ENCODE peak calls at places on chromosomes 11 and 22, in seven cellular contexts. M, W, L, S, U, F and D are unnamed samples.

GRCh38 chr11:13003726-13004493 is 5.2 kb upstream of the RASSF10 start:
- DNase-seq in U (no peak), W (no peak), M (no peak), S (no peak), L (no peak), F (no peak), D (no peak)

GRCh38 chr11:120522021-120522420 is 10.5 kb downstream of the GRIK4 start:
- DNase-seq in F (peak), W (no peak), S (no peak), U (no peak), L (no peak), M (no peak), D (no peak)

GRCh38 chr11:81005595-81005994 is 1564.8 kb upstream of the TENM4 start:
- DNase-seq in F (no peak), L (no peak), M (no peak), U (no peak), W (no peak), S (no peak), D (no peak)

GRCh38 chr11:62116458-62116857 is 7.4 kb upstream of the INCENP start:
- DNase-seq in S (no peak), U (no peak), L (no peak), M (no peak), F (no peak), W (no peak), D (no peak)

GRCh38 chr22:30371981-30372380 is 15.2 kb downstream of the CCDC157 start:
- DNase-seq in W (no peak), F (no peak), M (no peak), U (no peak), S (no peak), L (no peak), D (no peak)

GRCh38 chr11:43933608-43934358 is 8.7 kb upstream of the C11orf96 start:
- DNase-seq in F (peak), S (no peak), L (no peak), M (no peak), U (no peak), W (no peak), D (no peak)

GRCh38 chr22:45838257-45838891 is 138.6 kb downstream of the WNT7B start:
- DNase-seq in W (no peak), L (no peak), M (no peak), F (no peak), U (no peak), S (no peak), D (no peak)

GRCh38 chr11:746289-747175 is 732 bp upstream of the TALDO1 start:
- DNase-seq in L (no peak), F (no peak), W (peak), M (no peak), S (no peak), U (no peak), D (no peak)

GRCh38 chr11:78351193-78351592 is 66.4 kb downstream of the GAB2 start:
- DNase-seq in M (no peak), S (no peak), L (no peak), W (no peak), F (no peak), U (no peak), D (no peak)

GRCh38 chr11:91871048-91871447 is 353.6 kb upstream of the FAT3 start:
- DNase-seq in M (no peak), L (no peak), S (no peak), W (no peak), U (no peak), F (no peak), D (no peak)

GRCh38 chr11:8732748-8733241 is 50.2 kb downstream of the RPL27A start:
- DNase-seq in F (no peak), M (peak), U (peak), L (peak), S (no peak), W (peak), D (no peak)

GRCh38 chr11:118771481-118772278 is 19.3 kb downstream of the DDX6 start:
- DNase-seq in L (no peak), U (no peak), W (no peak), S (no peak), F (no peak), M (no peak), D (no peak)

GRCh38 chr11:114167355-114168085 is 108.0 kb downstream of the ZBTB16 start:
- DNase-seq in M (no peak), L (no peak), F (no peak), W (peak), S (no peak), U (no peak), D (no peak)

GRCh38 chr11:115659061-115659963 is 155.1 kb upstream of the CADM1 start:
- DNase-seq in M (no peak), L (peak), U (no peak), S (no peak), F (no peak), W (no peak), D (no peak)

GRCh38 chr22:47768027-47768426 is 1005.6 kb downstream of the TBC1D22A start:
- DNase-seq in F (no peak), W (no peak), M (no peak), S (no peak), U (no peak), L (no peak), D (no peak)

GRCh38 chr11:63917685-63918523 is 940 bp upstream of the RCOR2 start:
- DNase-seq in L (peak), S (peak), M (peak), W (peak), F (no peak), U (peak), D (no peak)

GRCh38 chr11:35146074-35146521 is 7.1 kb downstream of the CD44 start:
- DNase-seq in U (peak), S (no peak), W (no peak), L (no peak), F (no peak), M (no peak), D (no peak)

GRCh38 chr11:10522921-10523320 is 18.1 kb downstream of the RNF141 start:
- DNase-seq in F (no peak), U (no peak), S (no peak), W (no peak), L (no peak), M (no peak), D (no peak)

GRCh38 chr11:84471501-84471900 is 1155.6 kb downstream of the DLG2 start:
- DNase-seq in M (no peak), U (no peak), L (no peak), F (no peak), W (no peak), S (no peak), D (no peak)

GRCh38 chr11:11973361-11973800 is 35.0 kb downstream of the DKK3 start:
- DNase-seq in U (peak), S (no peak), W (peak), M (peak), F (no peak), L (no peak), D (no peak)

GRCh38 chr11:15850992-15851615 is 505.2 kb downstream of the SOX6 start:
- DNase-seq in W (no peak), M (no peak), L (no peak), F (no peak), S (no peak), U (no peak), D (no peak)

GRCh38 chr22:40419718-40420117 is 49.3 kb downstream of the SGSM3 start:
- DNase-seq in M (no peak), L (no peak), W (no peak), U (no peak), S (no peak), F (no peak), D (no peak)

GRCh38 chr11:117662870-117663269 is 134.1 kb downstream of the DSCAML1 start:
- DNase-seq in S (no peak), U (no peak), F (no peak), M (no peak), W (no peak), L (no peak), D (no peak)

GRCh38 chr22:25054943-25055511 is 102.5 kb downstream of the KIAA1671 start:
- DNase-seq in M (no peak), L (no peak), W (no peak), F (no peak), S (no peak), U (no peak), D (no peak)

GRCh38 chr11:96001037-96001436 is 77.1 kb upstream of the MTMR2 start:
- DNase-seq in L (no peak), S (no peak), M (peak), U (peak), F (peak), W (peak), D (peak)

GRCh38 chr11:119421941-119422504 is 949 bp downstream of the THY1 start:
- DNase-seq in L (peak), W (no peak), F (no peak), M (no peak), U (no peak), S (no peak), D (no peak)

GRCh38 chr11:124953753-124954624 is at the start of gene CCDC15:
- DNase-seq in M (peak), S (peak), W (peak), F (peak), L (peak), U (peak), D (peak)

DNA sequence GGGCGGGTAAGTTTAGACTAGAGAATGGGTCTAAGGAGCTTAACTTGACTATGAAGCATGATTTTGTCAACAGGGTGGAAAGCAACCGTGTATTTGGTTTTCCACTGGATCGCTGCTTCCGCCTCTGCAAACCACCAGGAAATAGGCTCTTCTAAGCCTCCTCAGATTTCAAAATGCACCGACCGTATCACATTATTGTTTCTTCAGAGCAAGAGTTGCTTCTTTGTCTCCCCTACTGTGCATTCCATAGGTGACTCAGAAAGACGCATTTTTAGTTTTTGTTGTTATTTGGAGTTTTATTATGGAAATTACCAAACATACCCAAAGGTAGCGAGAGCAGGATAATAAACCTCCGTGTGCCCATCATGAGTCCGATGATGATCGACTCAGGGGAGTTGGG is 64.3 kb upstream of the RASD2 start:
- DNase-seq in U (no peak), L (no peak), F (no peak), M (no peak), S (no peak), W (no peak), D (no peak)
- TF ChIP-seq EP300 in U (no peak), L (no peak), F (no peak), M (no peak), S (no peak), W (no peak), D (no peak)

DNA sequence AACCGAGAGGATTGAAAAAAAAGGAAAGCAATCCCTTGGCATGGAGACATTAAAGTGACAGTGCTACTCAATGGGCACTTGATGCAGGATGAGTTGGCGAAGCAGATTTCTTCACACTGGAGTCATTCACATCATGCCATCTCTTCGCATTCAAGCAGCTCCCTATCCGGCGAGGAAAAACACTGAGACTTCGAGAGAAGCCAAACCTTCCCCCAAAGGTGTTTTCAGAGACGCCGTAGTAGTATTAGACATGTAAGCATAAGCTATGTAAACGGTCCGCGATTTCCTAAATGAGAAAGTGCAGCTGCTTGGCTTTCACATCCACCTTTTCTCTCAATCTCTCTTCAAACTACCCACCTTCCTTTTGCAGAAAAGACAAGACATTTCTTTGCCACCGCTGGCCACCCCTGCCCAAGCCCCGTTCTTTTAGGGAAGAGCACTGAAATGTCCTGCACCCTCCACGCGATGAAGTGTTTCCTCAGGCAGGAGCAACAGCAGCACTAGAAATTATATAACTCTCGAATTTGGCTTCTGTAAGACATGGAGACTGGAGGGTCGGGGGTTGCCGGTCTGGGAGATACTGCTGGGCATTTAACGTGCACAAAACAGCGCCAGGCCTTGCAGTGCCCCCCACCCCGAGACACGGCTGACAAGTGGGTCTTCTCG is at the start of gene DLG2:
- DNase-seq in W (no peak), F (no peak), S (no peak), U (no peak), M (no peak), L (no peak), D (no peak)
- TF ChIP-seq POLR2AphosphoS5 in W (no peak), F (no peak), S (no peak), U (peak), M (no peak), L (peak), D (peak)

GRCh38 chr11:70087446-70088167 is 9.5 kb downstream of the ANO1 start:
- DNase-seq in L (no peak), U (no peak), M (no peak), F (no peak), S (peak), W (no peak), D (no peak)
- TF ChIP-seq EP300 in L (no peak), U (no peak), M (no peak), F (no peak), S (no peak), W (no peak), D (no peak)

GRCh38 chr11:122139595-122139866 is 23.5 kb upstream of the BLID start:
- DNase-seq in F (no peak), L (no peak), U (no peak), W (no peak), S (no peak), M (no peak), D (no peak)
- TF ChIP-seq POLR2AphosphoS5 in F (no peak), L (no peak), U (no peak), W (no peak), S (no peak), M (no peak), D (no peak)

GRCh38 chr11:102589047-102589459 is 36.1 kb downstream of the MMP20 start:
- DNase-seq in U (no peak), M (no peak), W (no peak), L (no peak), S (no peak), F (no peak), D (no peak)
- TF ChIP-seq EP300 in U (no peak), M (no peak), W (no peak), L (no peak), S (no peak), F (no peak), D (no peak)

GRCh38 chr11:69157156-69157821 is 1.6 kb downstream of the SMIM38 start:
- DNase-seq in L (peak), W (peak), M (no peak), U (no peak), S (peak), F (no peak), D (no peak)
- TF ChIP-seq POLR2AphosphoS5 in L (no peak), W (peak), M (no peak), U (no peak), S (no peak), F (no peak), D (peak)

DNA sequence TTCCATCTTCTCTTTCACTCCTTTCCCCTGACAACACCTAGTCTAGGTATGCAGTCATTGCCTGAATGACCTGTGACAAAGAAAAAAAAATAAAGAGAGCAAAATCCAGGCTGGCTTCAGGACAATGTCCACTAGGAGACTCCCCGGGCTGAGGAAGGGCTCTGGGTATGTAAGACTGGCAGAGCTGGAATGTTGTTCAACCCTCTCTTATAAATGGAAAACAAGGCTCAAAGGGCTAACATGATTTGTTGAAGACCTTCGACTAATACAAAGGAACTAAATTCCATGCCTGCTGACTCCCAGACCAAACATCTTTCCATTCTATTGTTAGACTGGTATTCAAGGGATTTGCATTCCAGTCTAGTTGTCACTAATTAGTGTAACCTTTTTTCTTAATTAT is 122.2 kb downstream of the ARL14EP start:
- DNase-seq in L (no peak), S (no peak), F (no peak), W (no peak), U (no peak), M (no peak), D (no peak)
- TF ChIP-seq EP300 in L (no peak), S (no peak), F (no peak), W (no peak), U (no peak), M (no peak), D (no peak)

GRCh38 chr11:88307749-88308425 is 29.6 kb downstream of the CTSC start:
- DNase-seq in W (no peak), S (no peak), F (no peak), M (no peak), L (no peak), U (no peak), D (no peak)
- TF ChIP-seq POLR2AphosphoS5 in W (no peak), S (no peak), F (no peak), M (no peak), L (no peak), U (no peak), D (no peak)